ENCODE peak calls at places on chromosomes 12 and 14, in eight cellular contexts. V is MM.1S; S is pancreas; G is NT2/D1; W is HFF-Myc; O is NCI-H2029 treated with DMSO at 0.1 percent for 48 hours; D is activated CD4-positive, alpha-beta T cell treated with anti-CD3 and anti-CD28 coated beads, Interleukin-2, amount 50 U/mL, for 48 hours; J is kidney glomerular epithelial cell. E is an unnamed sample.

GRCh38 chr14:33587761-33588160 is 363.1 kb downstream of the EGLN3 start:
- DNase-seq in V (no peak), S (no peak), G (no peak), W (peak), O (no peak), D (no peak), J (no peak), E (no peak)

GRCh38 chr12:84508325-84508861 is 404.2 kb downstream of the SLC6A15 start:
- DNase-seq in V (peak), S (no peak), G (no peak), W (peak), O (no peak), D (no peak), J (no peak), E (peak)

GRCh38 chr12:31000751-31001150 is 72.9 kb upstream of the DDX11 start:
- DNase-seq in V (no peak), S (no peak), G (no peak), W (no peak), O (no peak), D (no peak), J (peak), E (no peak)

GRCh38 chr14:75980856-75981255 is 939 bp downstream of the TGFB3 start:
- DNase-seq in V (no peak), S (peak), G (no peak), W (no peak), O (no peak), D (no peak), J (no peak), E (no peak)

GRCh38 chr12:127162902-127163301 is 1104.1 kb upstream of the TMEM132C start:
- DNase-seq in V (peak), S (no peak), G (no peak), W (peak), O (no peak), D (peak), J (peak), E (no peak)

GRCh38 chr12:108352591-108352990 is 13.5 kb upstream of the CMKLR1 start:
- DNase-seq in V (no peak), S (no peak), G (no peak), W (no peak), O (no peak), D (no peak), J (no peak), E (no peak)

GRCh38 chr12:113316155-113316554 is 18.8 kb downstream of the SLC8B1 start:
- DNase-seq in V (no peak), S (no peak), G (no peak), W (no peak), O (no peak), D (no peak), J (no peak), E (no peak)

GRCh38 chr14:63752449-63753169 is 24.7 kb upstream of the SGPP1 start:
- DNase-seq in V (no peak), S (peak), G (no peak), W (no peak), O (no peak), D (no peak), J (peak), E (no peak)

GRCh38 chr12:48601013-48601756 is 31.3 kb upstream of the LALBA start:
- DNase-seq in V (no peak), S (no peak), G (peak), W (peak), O (no peak), D (no peak), J (no peak), E (no peak)

GRCh38 chr14:69335421-69335820 is 62.7 kb downstream of the ERH start:
- DNase-seq in V (no peak), S (no peak), G (no peak), W (no peak), O (no peak), D (no peak), J (no peak), E (no peak)

GRCh38 chr12:97713972-97714588 is 251.5 kb downstream of the RMST start:
- DNase-seq in V (no peak), S (no peak), G (no peak), W (no peak), O (no peak), D (no peak), J (no peak), E (no peak)

E was measured in HS-27A.